ENCODE peak calls at places on chromosomes 16 and 17, in five cellular contexts. One of them, this sample, is unnamed.

GRCh38 chr17:15492186-15492585 is 24.8 kb upstream of the CDRT4 start:
- DNase-seq in lower lobe of right lung: no peak
- DNase-seq in progenitor cell of endocrine pancreas: no peak
- DNase-seq in choroid plexus epithelial cell: no peak
- DNase-seq in fibroblast of mammary gland: no peak
- DNase-seq in this sample: no peak

GRCh38 chr17:12983986-12984932 is 33.6 kb downstream of the ELAC2 start:
- DNase-seq in lower lobe of right lung: no peak
- DNase-seq in progenitor cell of endocrine pancreas: no peak
- DNase-seq in choroid plexus epithelial cell: peak
- DNase-seq in fibroblast of mammary gland: peak
- DNase-seq in this sample: peak

GRCh38 chr17:79046501-79047280 is 22.7 kb downstream of the C1QTNF1 start:
- DNase-seq in lower lobe of right lung: no peak
- DNase-seq in progenitor cell of endocrine pancreas: no peak
- DNase-seq in choroid plexus epithelial cell: no peak
- DNase-seq in fibroblast of mammary gland: peak
- DNase-seq in this sample: no peak

GRCh38 chr17:59848778-59849177 is 44.0 kb downstream of the TUBD1 start:
- DNase-seq in lower lobe of right lung: peak
- DNase-seq in progenitor cell of endocrine pancreas: no peak
- DNase-seq in choroid plexus epithelial cell: peak
- DNase-seq in fibroblast of mammary gland: peak
- DNase-seq in this sample: peak

GRCh38 chr16:48914070-48914469 is 304.1 kb upstream of the N4BP1 start:
- DNase-seq in lower lobe of right lung: no peak
- DNase-seq in progenitor cell of endocrine pancreas: no peak
- DNase-seq in choroid plexus epithelial cell: no peak
- DNase-seq in fibroblast of mammary gland: no peak
- DNase-seq in this sample: no peak

GRCh38 chr17:67435122-67435521 is 58.0 kb downstream of the PITPNC1 start:
- DNase-seq in lower lobe of right lung: no peak
- DNase-seq in progenitor cell of endocrine pancreas: no peak
- DNase-seq in choroid plexus epithelial cell: peak
- DNase-seq in fibroblast of mammary gland: peak
- DNase-seq in this sample: peak

GRCh38 chr16:75238132-75238852 is 13.1 kb downstream of the BCAR1 start:
- DNase-seq in lower lobe of right lung: peak
- DNase-seq in progenitor cell of endocrine pancreas: no peak
- DNase-seq in choroid plexus epithelial cell: peak
- DNase-seq in fibroblast of mammary gland: peak
- DNase-seq in this sample: peak

GRCh38 chr17:47193931-47194481 is 4.9 kb upstream of the CDC27 start:
- DNase-seq in lower lobe of right lung: no peak
- DNase-seq in progenitor cell of endocrine pancreas: no peak
- DNase-seq in choroid plexus epithelial cell: no peak
- DNase-seq in fibroblast of mammary gland: no peak
- DNase-seq in this sample: no peak

GRCh38 chr17:74742153-74742515 is 5.1 kb downstream of the RAB37 start:
- DNase-seq in lower lobe of right lung: no peak
- DNase-seq in progenitor cell of endocrine pancreas: no peak
- DNase-seq in choroid plexus epithelial cell: no peak
- DNase-seq in fibroblast of mammary gland: no peak
- DNase-seq in this sample: no peak

GRCh38 chr17:10126554-10127493 is 71.6 kb downstream of the GAS7 start:
- DNase-seq in lower lobe of right lung: no peak
- DNase-seq in progenitor cell of endocrine pancreas: no peak
- DNase-seq in choroid plexus epithelial cell: peak
- DNase-seq in fibroblast of mammary gland: peak
- DNase-seq in this sample: peak

GRCh38 chr17:64448665-64449512 is at the start of gene MILR1:
- DNase-seq in lower lobe of right lung: no peak
- DNase-seq in progenitor cell of endocrine pancreas: no peak
- DNase-seq in choroid plexus epithelial cell: peak
- DNase-seq in fibroblast of mammary gland: peak
- DNase-seq in this sample: peak

GRCh38 chr16:16027728-16028310 is 78.4 kb downstream of the ABCC1 start:
- DNase-seq in lower lobe of right lung: no peak
- DNase-seq in progenitor cell of endocrine pancreas: no peak
- DNase-seq in choroid plexus epithelial cell: no peak
- DNase-seq in fibroblast of mammary gland: no peak
- DNase-seq in this sample: no peak

GRCh38 chr16:81567987-81568748 is 123.6 kb downstream of the CMIP start:
- DNase-seq in lower lobe of right lung: no peak
- DNase-seq in progenitor cell of endocrine pancreas: no peak
- DNase-seq in choroid plexus epithelial cell: peak
- DNase-seq in fibroblast of mammary gland: peak
- DNase-seq in this sample: peak

GRCh38 chr17:13031718-13032350 is 14.0 kb upstream of the ELAC2 start:
- DNase-seq in lower lobe of right lung: peak
- DNase-seq in progenitor cell of endocrine pancreas: peak
- DNase-seq in choroid plexus epithelial cell: peak
- DNase-seq in fibroblast of mammary gland: peak
- DNase-seq in this sample: peak

GRCh38 chr16:55597928-55598327 is 31.4 kb downstream of the CAPNS2 start:
- DNase-seq in lower lobe of right lung: no peak
- DNase-seq in progenitor cell of endocrine pancreas: no peak
- DNase-seq in choroid plexus epithelial cell: no peak
- DNase-seq in fibroblast of mammary gland: no peak
- DNase-seq in this sample: peak

GRCh38 chr16:31876955-31877828 is 3.6 kb downstream of the ZNF267 start:
- DNase-seq in lower lobe of right lung: no peak
- DNase-seq in progenitor cell of endocrine pancreas: no peak
- DNase-seq in choroid plexus epithelial cell: peak
- DNase-seq in fibroblast of mammary gland: peak
- DNase-seq in this sample: peak

GRCh38 chr16:10616744-10617640 is 36.6 kb upstream of the EMP2 start:
- DNase-seq in lower lobe of right lung: peak
- DNase-seq in progenitor cell of endocrine pancreas: no peak
- DNase-seq in choroid plexus epithelial cell: peak
- DNase-seq in fibroblast of mammary gland: peak
- DNase-seq in this sample: peak

GRCh38 chr17:57453841-57454240 is 197.5 kb downstream of the MSI2 start:
- DNase-seq in lower lobe of right lung: no peak
- DNase-seq in progenitor cell of endocrine pancreas: no peak
- DNase-seq in choroid plexus epithelial cell: no peak
- DNase-seq in fibroblast of mammary gland: no peak
- DNase-seq in this sample: no peak

GRCh38 chr17:73533801-73534574 is 110.3 kb downstream of the SDK2 start:
- DNase-seq in lower lobe of right lung: no peak
- DNase-seq in progenitor cell of endocrine pancreas: no peak
- DNase-seq in choroid plexus epithelial cell: no peak
- DNase-seq in fibroblast of mammary gland: no peak
- DNase-seq in this sample: no peak

GRCh38 chr17:74454197-74455024 is 12.0 kb upstream of the CD300A start:
- DNase-seq in lower lobe of right lung: peak
- DNase-seq in progenitor cell of endocrine pancreas: no peak
- DNase-seq in choroid plexus epithelial cell: no peak
- DNase-seq in fibroblast of mammary gland: peak
- DNase-seq in this sample: peak

GRCh38 chr17:66548158-66548557 is 245.7 kb downstream of the PRKCA start:
- DNase-seq in lower lobe of right lung: no peak
- DNase-seq in progenitor cell of endocrine pancreas: no peak
- DNase-seq in choroid plexus epithelial cell: no peak
- DNase-seq in fibroblast of mammary gland: peak
- DNase-seq in this sample: no peak

GRCh38 chr17:66952031-66952524 is 12.4 kb upstream of the CACNG4 start:
- DNase-seq in lower lobe of right lung: peak
- DNase-seq in progenitor cell of endocrine pancreas: no peak
- DNase-seq in choroid plexus epithelial cell: peak
- DNase-seq in fibroblast of mammary gland: no peak
- DNase-seq in this sample: peak

GRCh38 chr17:68567035-68567434 is 34.1 kb downstream of the FAM20A start:
- DNase-seq in lower lobe of right lung: no peak
- DNase-seq in progenitor cell of endocrine pancreas: no peak
- DNase-seq in choroid plexus epithelial cell: no peak
- DNase-seq in fibroblast of mammary gland: no peak
- DNase-seq in this sample: peak

GRCh38 chr17:82338858-82339633 is 5.5 kb upstream of the SECTM1 start:
- DNase-seq in lower lobe of right lung: no peak
- DNase-seq in progenitor cell of endocrine pancreas: no peak
- DNase-seq in choroid plexus epithelial cell: peak
- DNase-seq in fibroblast of mammary gland: peak
- DNase-seq in this sample: peak

GRCh38 chr16:51755039-51755501 is 604.0 kb upstream of the SALL1 start:
- DNase-seq in lower lobe of right lung: no peak
- DNase-seq in progenitor cell of endocrine pancreas: no peak
- DNase-seq in choroid plexus epithelial cell: no peak
- DNase-seq in fibroblast of mammary gland: no peak
- DNase-seq in this sample: no peak

GRCh38 chr17:34719569-34719968 is 140.2 kb downstream of the TMEM132E start:
- DNase-seq in lower lobe of right lung: no peak
- DNase-seq in progenitor cell of endocrine pancreas: no peak
- DNase-seq in choroid plexus epithelial cell: no peak
- DNase-seq in fibroblast of mammary gland: no peak
- DNase-seq in this sample: no peak

GRCh38 chr16:3712830-3713476 is 4.4 kb downstream of the TRAP1 start:
- DNase-seq in lower lobe of right lung: no peak
- DNase-seq in progenitor cell of endocrine pancreas: no peak
- DNase-seq in choroid plexus epithelial cell: no peak
- DNase-seq in fibroblast of mammary gland: no peak
- DNase-seq in this sample: no peak

GRCh38 chr17:82392967-82393366 is 21.4 kb downstream of the UTS2R start:
- DNase-seq in lower lobe of right lung: no peak
- DNase-seq in progenitor cell of endocrine pancreas: no peak
- DNase-seq in choroid plexus epithelial cell: no peak
- DNase-seq in fibroblast of mammary gland: no peak
- DNase-seq in this sample: no peak

GRCh38 chr17:61248399-61248798 is 151.2 kb upstream of the TBX2 start:
- DNase-seq in lower lobe of right lung: no peak
- DNase-seq in progenitor cell of endocrine pancreas: no peak
- DNase-seq in choroid plexus epithelial cell: no peak
- DNase-seq in fibroblast of mammary gland: peak
- DNase-seq in this sample: peak

GRCh38 chr16:74862743-74863244 is 88.2 kb upstream of the FA2H start:
- DNase-seq in lower lobe of right lung: no peak
- DNase-seq in progenitor cell of endocrine pancreas: no peak
- DNase-seq in choroid plexus epithelial cell: peak
- DNase-seq in fibroblast of mammary gland: peak
- DNase-seq in this sample: peak

DNA sequence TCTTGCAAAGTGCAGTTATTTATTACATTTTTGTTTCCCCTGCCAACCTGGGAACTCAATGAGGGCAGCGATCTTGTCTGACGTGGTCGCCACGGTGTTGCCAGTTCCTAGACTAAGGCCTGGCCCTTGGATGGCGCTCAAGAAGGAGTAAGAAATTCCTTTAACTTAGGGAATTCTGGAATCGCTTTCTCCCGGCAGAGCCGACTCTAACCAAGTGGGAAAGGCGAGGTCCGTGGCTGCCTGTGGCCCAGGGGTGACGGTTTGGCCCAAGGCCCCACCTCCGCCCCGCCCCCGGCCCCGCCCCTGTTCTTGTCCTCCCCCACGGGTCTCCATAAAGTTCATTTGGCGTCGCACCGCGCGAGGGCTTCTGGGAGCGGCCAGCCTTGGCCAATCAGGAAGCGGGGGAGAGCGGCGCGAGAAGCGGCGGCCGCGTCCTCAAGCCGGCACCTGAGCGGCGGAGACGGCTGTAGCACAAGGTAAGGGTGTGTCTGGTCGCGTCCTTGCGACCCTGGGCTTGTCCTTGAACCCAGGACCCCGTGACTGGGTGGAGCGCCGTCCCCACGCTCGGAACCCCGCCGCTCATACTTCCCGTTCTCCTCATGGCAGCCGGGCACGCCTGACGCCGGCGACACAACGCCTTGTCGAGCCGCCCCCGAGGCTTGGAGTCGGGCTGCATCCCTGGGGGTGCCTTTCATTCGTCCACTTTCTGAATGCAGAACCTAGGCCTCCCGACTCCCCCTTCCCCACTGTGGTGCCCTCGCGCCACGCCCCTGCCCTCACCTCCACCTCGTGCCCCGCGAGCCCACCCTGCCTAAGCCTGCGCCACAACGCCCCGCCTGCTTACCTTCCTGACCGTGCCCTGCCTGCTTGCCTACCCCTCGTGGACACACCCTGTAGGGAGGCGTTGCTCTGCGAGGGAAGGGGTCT is at the start of gene NUP93:
- DNase-seq in lower lobe of right lung: peak
- DNase-seq in progenitor cell of endocrine pancreas: peak
- DNase-seq in choroid plexus epithelial cell: peak
- DNase-seq in fibroblast of mammary gland: peak
- DNase-seq in this sample: peak
- TF ChIP-seq CTCF in lower lobe of right lung: peak
- TF ChIP-seq CTCF in progenitor cell of endocrine pancreas: no peak
- TF ChIP-seq CTCF in choroid plexus epithelial cell: no peak
- TF ChIP-seq CTCF in fibroblast of mammary gland: no peak
- TF ChIP-seq CTCF in this sample: no peak

DNA sequence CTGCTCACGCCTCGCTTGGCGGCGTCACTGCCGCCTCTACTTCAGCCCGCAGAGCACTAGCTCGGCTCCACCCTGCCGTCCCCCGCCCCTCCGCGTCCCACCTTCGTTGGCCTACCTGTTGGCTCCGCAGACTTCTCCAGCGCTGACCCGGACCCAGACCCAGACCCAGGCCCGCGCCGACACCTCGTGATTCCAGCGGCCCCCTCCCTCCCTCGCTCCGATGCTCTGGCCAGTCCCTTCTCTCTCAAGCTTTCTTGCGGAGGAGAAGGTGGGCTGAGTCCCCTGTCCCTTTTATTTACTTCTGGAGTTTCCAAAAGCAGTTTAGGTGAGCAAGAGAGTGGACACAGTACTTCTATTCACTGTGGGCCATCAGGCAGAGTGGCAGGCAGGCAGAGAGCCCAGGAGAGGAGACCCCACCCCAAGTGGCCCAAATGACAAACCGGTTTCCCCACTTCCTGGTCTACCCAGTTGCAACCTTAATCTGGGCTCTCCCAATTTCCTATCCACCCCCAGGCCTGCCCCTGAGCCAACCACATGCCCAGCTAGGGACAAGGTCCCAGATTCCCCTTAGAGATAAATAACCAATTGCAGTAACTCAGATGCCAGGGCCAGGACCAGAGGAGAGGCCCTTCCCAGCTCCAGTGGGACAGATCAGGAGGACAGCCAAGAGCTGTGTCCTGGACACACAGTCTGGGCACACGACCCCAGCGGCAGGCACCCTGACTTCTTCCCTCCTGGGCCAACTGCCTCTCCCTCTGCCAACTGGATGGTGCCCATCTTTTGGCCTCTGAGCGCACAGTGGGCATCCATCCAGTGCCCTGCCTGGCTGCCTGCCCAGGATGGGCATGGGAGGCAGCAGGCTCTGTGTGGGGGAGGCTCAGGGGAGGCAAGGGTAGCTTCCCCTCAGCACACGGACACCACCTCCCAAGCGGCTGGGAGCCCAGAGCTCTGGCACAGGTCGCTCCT is 1.2 kb upstream of the SRCIN1 start:
- DNase-seq in lower lobe of right lung: no peak
- DNase-seq in progenitor cell of endocrine pancreas: no peak
- DNase-seq in choroid plexus epithelial cell: no peak
- DNase-seq in fibroblast of mammary gland: no peak
- DNase-seq in this sample: no peak
- TF ChIP-seq CTCF in lower lobe of right lung: no peak
- TF ChIP-seq CTCF in progenitor cell of endocrine pancreas: no peak
- TF ChIP-seq CTCF in choroid plexus epithelial cell: no peak
- TF ChIP-seq CTCF in fibroblast of mammary gland: no peak
- TF ChIP-seq CTCF in this sample: no peak

GRCh38 chr17:42275527-42276358 is 448 bp downstream of the STAT5B start:
- DNase-seq in lower lobe of right lung: no peak
- DNase-seq in progenitor cell of endocrine pancreas: peak
- DNase-seq in choroid plexus epithelial cell: peak
- DNase-seq in fibroblast of mammary gland: no peak
- DNase-seq in this sample: peak
- TF ChIP-seq CTCF in lower lobe of right lung: no peak
- TF ChIP-seq CTCF in progenitor cell of endocrine pancreas: no peak
- TF ChIP-seq CTCF in choroid plexus epithelial cell: no peak
- TF ChIP-seq CTCF in fibroblast of mammary gland: no peak
- TF ChIP-seq CTCF in this sample: no peak

GRCh38 chr16:66278604-66279262 is 87.8 kb upstream of the CDH5 start:
- DNase-seq in lower lobe of right lung: no peak
- DNase-seq in progenitor cell of endocrine pancreas: no peak
- DNase-seq in choroid plexus epithelial cell: no peak
- DNase-seq in fibroblast of mammary gland: no peak
- DNase-seq in this sample: no peak
- TF ChIP-seq CTCF in lower lobe of right lung: no peak
- TF ChIP-seq CTCF in progenitor cell of endocrine pancreas: peak
- TF ChIP-seq CTCF in choroid plexus epithelial cell: peak
- TF ChIP-seq CTCF in fibroblast of mammary gland: no peak
- TF ChIP-seq CTCF in this sample: no peak